ENCODE peak calls at places on chromosome 10, in six cellular contexts. One of them, this sample, is unnamed.

GRCh38 chr10:33109788-33110469 is 151.9 kb upstream of the ITGB1 start:
- DNase-seq in CD4-positive, alpha-beta memory T cell: peak; percentile 54
- DNase-seq in naive thymus-derived CD4-positive, alpha-beta T cell: no peak
- DNase-seq in prostate gland: no peak
- DNase-seq in tibial nerve: no peak
- DNase-seq in body of pancreas: no peak
- DNase-seq in this sample: no peak

GRCh38 chr10:54799491-54799890 is 1.5 kb downstream of the PCDH15 start:
- DNase-seq in CD4-positive, alpha-beta memory T cell: no peak
- DNase-seq in naive thymus-derived CD4-positive, alpha-beta T cell: no peak
- DNase-seq in prostate gland: no peak
- DNase-seq in tibial nerve: no peak
- DNase-seq in body of pancreas: no peak
- DNase-seq in this sample: no peak

GRCh38 chr10:71084061-71084817 is 128.1 kb upstream of the UNC5B start:
- DNase-seq in CD4-positive, alpha-beta memory T cell: no peak
- DNase-seq in naive thymus-derived CD4-positive, alpha-beta T cell: no peak
- DNase-seq in prostate gland: no peak
- DNase-seq in tibial nerve: no peak
- DNase-seq in body of pancreas: peak; percentile 2
- DNase-seq in this sample: no peak

GRCh38 chr10:63866747-63867140 is 345.5 kb downstream of the REEP3 start:
- DNase-seq in CD4-positive, alpha-beta memory T cell: no peak
- DNase-seq in naive thymus-derived CD4-positive, alpha-beta T cell: no peak
- DNase-seq in prostate gland: no peak
- DNase-seq in tibial nerve: no peak
- DNase-seq in body of pancreas: no peak
- DNase-seq in this sample: peak; percentile 38

GRCh38 chr10:60096761-60097513 is 190.6 kb upstream of the CCDC6 start:
- DNase-seq in CD4-positive, alpha-beta memory T cell: no peak
- DNase-seq in naive thymus-derived CD4-positive, alpha-beta T cell: no peak
- DNase-seq in prostate gland: no peak
- DNase-seq in tibial nerve: no peak
- DNase-seq in body of pancreas: no peak
- DNase-seq in this sample: no peak

GRCh38 chr10:121490906-121491519 is 107.2 kb downstream of the FGFR2 start:
- DNase-seq in CD4-positive, alpha-beta memory T cell: no peak
- DNase-seq in naive thymus-derived CD4-positive, alpha-beta T cell: no peak
- DNase-seq in prostate gland: no peak
- DNase-seq in tibial nerve: no peak
- DNase-seq in body of pancreas: no peak
- DNase-seq in this sample: no peak

GRCh38 chr10:77710759-77711682 is 73.4 kb upstream of the KCNMA1 start:
- DNase-seq in CD4-positive, alpha-beta memory T cell: peak; percentile 69
- DNase-seq in naive thymus-derived CD4-positive, alpha-beta T cell: peak; percentile 26
- DNase-seq in prostate gland: peak; percentile 61
- DNase-seq in tibial nerve: peak; percentile 53
- DNase-seq in body of pancreas: peak; percentile 84
- DNase-seq in this sample: peak; percentile 73

GRCh38 chr10:121058082-121058481 is 206.9 kb downstream of the WDR11 start:
- DNase-seq in CD4-positive, alpha-beta memory T cell: no peak
- DNase-seq in naive thymus-derived CD4-positive, alpha-beta T cell: no peak
- DNase-seq in prostate gland: no peak
- DNase-seq in tibial nerve: no peak
- DNase-seq in body of pancreas: no peak
- DNase-seq in this sample: no peak

GRCh38 chr10:109306698-109307097 is 616.6 kb downstream of the XPNPEP1 start:
- DNase-seq in CD4-positive, alpha-beta memory T cell: no peak
- DNase-seq in naive thymus-derived CD4-positive, alpha-beta T cell: no peak
- DNase-seq in prostate gland: no peak
- DNase-seq in tibial nerve: no peak
- DNase-seq in body of pancreas: no peak
- DNase-seq in this sample: no peak

GRCh38 chr10:42955493-42955889 is 121.4 kb upstream of the RET start:
- DNase-seq in CD4-positive, alpha-beta memory T cell: no peak
- DNase-seq in naive thymus-derived CD4-positive, alpha-beta T cell: no peak
- DNase-seq in prostate gland: no peak
- DNase-seq in tibial nerve: no peak
- DNase-seq in body of pancreas: no peak
- DNase-seq in this sample: no peak

GRCh38 chr10:49272251-49273081 is 26.5 kb upstream of the C10orf71 start:
- DNase-seq in CD4-positive, alpha-beta memory T cell: no peak
- DNase-seq in naive thymus-derived CD4-positive, alpha-beta T cell: no peak
- DNase-seq in prostate gland: no peak
- DNase-seq in tibial nerve: peak; percentile 28
- DNase-seq in body of pancreas: no peak
- DNase-seq in this sample: no peak

GRCh38 chr10:110409488-110409887 is 88.2 kb upstream of the DUSP5 start:
- DNase-seq in CD4-positive, alpha-beta memory T cell: no peak
- DNase-seq in naive thymus-derived CD4-positive, alpha-beta T cell: no peak
- DNase-seq in prostate gland: no peak
- DNase-seq in tibial nerve: no peak
- DNase-seq in body of pancreas: no peak
- DNase-seq in this sample: no peak

GRCh38 chr10:110664483-110665420 is 20.6 kb downstream of the RBM20 start:
- DNase-seq in CD4-positive, alpha-beta memory T cell: no peak
- DNase-seq in naive thymus-derived CD4-positive, alpha-beta T cell: no peak
- DNase-seq in prostate gland: no peak
- DNase-seq in tibial nerve: no peak
- DNase-seq in body of pancreas: no peak
- DNase-seq in this sample: no peak

GRCh38 chr10:23604613-23605012 is 165.7 kb downstream of the OTUD1 start:
- DNase-seq in CD4-positive, alpha-beta memory T cell: no peak
- DNase-seq in naive thymus-derived CD4-positive, alpha-beta T cell: no peak
- DNase-seq in prostate gland: no peak
- DNase-seq in tibial nerve: no peak
- DNase-seq in body of pancreas: no peak
- DNase-seq in this sample: no peak

GRCh38 chr10:123666318-123667291 is at the start of gene GPR26:
- DNase-seq in CD4-positive, alpha-beta memory T cell: no peak
- DNase-seq in naive thymus-derived CD4-positive, alpha-beta T cell: no peak
- DNase-seq in prostate gland: no peak
- DNase-seq in tibial nerve: no peak
- DNase-seq in body of pancreas: no peak
- DNase-seq in this sample: peak; percentile 83
- H3K27me3 ChIP-seq in CD4-positive, alpha-beta memory T cell: no peaks in the 10 kb centered on the region
- H3K27me3 ChIP-seq in naive thymus-derived CD4-positive, alpha-beta T cell: no peaks in the 10 kb centered on the region
- H3K27me3 ChIP-seq in prostate gland: peaks cover 12% of the 10 kb centered on the region
- H3K27me3 ChIP-seq in tibial nerve: no peaks in the 10 kb centered on the region
- H3K27me3 ChIP-seq in body of pancreas: no peaks in the 10 kb centered on the region
- H3K27me3 ChIP-seq in this sample: peaks cover 80% of the 10 kb centered on the region

GRCh38 chr10:129963831-129964501 is at the start of gene EBF3:
- DNase-seq in CD4-positive, alpha-beta memory T cell: peak; percentile 52
- DNase-seq in naive thymus-derived CD4-positive, alpha-beta T cell: peak; percentile 30
- DNase-seq in prostate gland: peak; percentile 44
- DNase-seq in tibial nerve: peak; percentile 89
- DNase-seq in body of pancreas: peak; percentile 45
- DNase-seq in this sample: peak; percentile 94
- H3K27me3 ChIP-seq in CD4-positive, alpha-beta memory T cell: peaks cover 35% of the 10 kb centered on the region
- H3K27me3 ChIP-seq in naive thymus-derived CD4-positive, alpha-beta T cell: peaks cover 8% of the 10 kb centered on the region
- H3K27me3 ChIP-seq in prostate gland: peaks cover 63% of the 10 kb centered on the region
- H3K27me3 ChIP-seq in tibial nerve: no peaks in the 10 kb centered on the region
- H3K27me3 ChIP-seq in body of pancreas: no peaks in the 10 kb centered on the region
- H3K27me3 ChIP-seq in this sample: peaks cover 98% of the 10 kb centered on the region

GRCh38 chr10:117363027-117363426 is 12.2 kb downstream of the PDZD8 start:
- DNase-seq in CD4-positive, alpha-beta memory T cell: no peak
- DNase-seq in naive thymus-derived CD4-positive, alpha-beta T cell: no peak
- DNase-seq in prostate gland: no peak
- DNase-seq in tibial nerve: no peak
- DNase-seq in body of pancreas: no peak
- DNase-seq in this sample: no peak
- H3K27me3 ChIP-seq in CD4-positive, alpha-beta memory T cell: no peaks in the 10 kb centered on the region
- H3K27me3 ChIP-seq in naive thymus-derived CD4-positive, alpha-beta T cell: no peaks in the 10 kb centered on the region
- H3K27me3 ChIP-seq in prostate gland: no peaks in the 10 kb centered on the region
- H3K27me3 ChIP-seq in tibial nerve: no peaks in the 10 kb centered on the region
- H3K27me3 ChIP-seq in body of pancreas: no peaks in the 10 kb centered on the region
- H3K27me3 ChIP-seq in this sample: no peaks in the 10 kb centered on the region

DNA sequence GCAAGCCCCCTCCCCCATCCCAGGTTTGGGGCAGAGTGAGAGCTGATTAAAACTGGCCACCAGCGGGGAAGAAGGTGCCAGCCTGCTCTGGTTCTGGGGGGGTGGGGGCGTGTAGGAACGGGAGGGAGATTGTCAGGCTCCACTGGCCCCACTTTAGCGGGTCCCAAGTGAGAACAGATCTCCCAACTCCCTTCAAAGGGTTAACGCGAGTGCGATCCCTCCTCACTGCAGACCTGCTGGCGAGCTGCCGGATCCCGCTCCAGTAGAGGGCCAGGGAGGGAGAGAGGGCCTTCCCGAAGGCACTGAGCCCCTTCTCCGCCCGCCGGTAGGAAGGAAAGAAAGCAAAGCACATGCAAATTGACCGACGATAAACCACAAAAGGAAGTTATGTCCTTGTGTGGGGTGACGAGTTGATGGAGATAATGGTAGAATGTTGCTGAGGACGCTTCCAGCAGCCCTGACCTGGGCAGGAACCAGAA is 1.3 kb downstream of the NRG3 start:
- DNase-seq in CD4-positive, alpha-beta memory T cell: no peak
- DNase-seq in naive thymus-derived CD4-positive, alpha-beta T cell: no peak
- DNase-seq in prostate gland: no peak
- DNase-seq in tibial nerve: no peak
- DNase-seq in body of pancreas: peak; percentile 13
- DNase-seq in this sample: peak; percentile 57
- H3K27me3 ChIP-seq in CD4-positive, alpha-beta memory T cell: peaks cover 3% of the 10 kb centered on the region
- H3K27me3 ChIP-seq in naive thymus-derived CD4-positive, alpha-beta T cell: no peaks in the 10 kb centered on the region
- H3K27me3 ChIP-seq in prostate gland: peaks cover 13% of the 10 kb centered on the region
- H3K27me3 ChIP-seq in tibial nerve: no peaks in the 10 kb centered on the region
- H3K27me3 ChIP-seq in body of pancreas: no peaks in the 10 kb centered on the region
- H3K27me3 ChIP-seq in this sample: peaks cover 63% of the 10 kb centered on the region

DNA sequence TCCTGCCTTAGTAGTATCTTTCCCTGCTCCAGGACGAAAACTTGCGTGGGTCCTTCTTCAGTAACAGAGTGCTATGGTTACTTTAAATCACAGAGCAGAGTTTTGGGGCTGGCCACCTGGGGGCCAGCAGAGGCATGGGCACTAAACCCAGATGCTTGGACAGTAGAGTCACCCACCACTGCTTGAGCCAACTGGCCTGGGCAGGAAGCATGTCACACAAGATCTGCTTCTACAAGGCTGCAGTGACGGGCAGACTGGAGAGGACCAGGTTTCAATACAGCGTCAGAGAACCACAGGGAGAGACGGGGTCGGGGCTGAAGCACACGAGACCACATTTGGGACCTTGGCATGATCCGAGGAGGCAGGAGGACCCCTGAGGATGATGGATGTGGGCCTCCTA is 14.3 kb upstream of the DMBT1 start:
- DNase-seq in CD4-positive, alpha-beta memory T cell: no peak
- DNase-seq in naive thymus-derived CD4-positive, alpha-beta T cell: no peak
- DNase-seq in prostate gland: no peak
- DNase-seq in tibial nerve: no peak
- DNase-seq in body of pancreas: no peak
- DNase-seq in this sample: no peak
- H3K27me3 ChIP-seq in CD4-positive, alpha-beta memory T cell: no peaks in the 10 kb centered on the region
- H3K27me3 ChIP-seq in naive thymus-derived CD4-positive, alpha-beta T cell: no peaks in the 10 kb centered on the region
- H3K27me3 ChIP-seq in prostate gland: no peaks in the 10 kb centered on the region
- H3K27me3 ChIP-seq in tibial nerve: no peaks in the 10 kb centered on the region
- H3K27me3 ChIP-seq in body of pancreas: no peaks in the 10 kb centered on the region
- H3K27me3 ChIP-seq in this sample: no peaks in the 10 kb centered on the region

GRCh38 chr10:15324611-15325010 is 46.5 kb downstream of the FAM171A1 start:
- DNase-seq in CD4-positive, alpha-beta memory T cell: no peak
- DNase-seq in naive thymus-derived CD4-positive, alpha-beta T cell: no peak
- DNase-seq in prostate gland: no peak
- DNase-seq in tibial nerve: no peak
- DNase-seq in body of pancreas: no peak
- DNase-seq in this sample: no peak

GRCh38 chr10:15329437-15329836 is 41.7 kb downstream of the FAM171A1 start:
- DNase-seq in CD4-positive, alpha-beta memory T cell: no peak
- DNase-seq in naive thymus-derived CD4-positive, alpha-beta T cell: no peak
- DNase-seq in prostate gland: no peak
- DNase-seq in tibial nerve: no peak
- DNase-seq in body of pancreas: no peak
- DNase-seq in this sample: no peak

GRCh38 chr10:15324113-15324512 is 47.0 kb downstream of the FAM171A1 start:
- DNase-seq in CD4-positive, alpha-beta memory T cell: no peak
- DNase-seq in naive thymus-derived CD4-positive, alpha-beta T cell: no peak
- DNase-seq in prostate gland: no peak
- DNase-seq in tibial nerve: no peak
- DNase-seq in body of pancreas: no peak
- DNase-seq in this sample: no peak

GRCh38 chr10:15321431-15322321 is 49.4 kb downstream of the FAM171A1 start:
- DNase-seq in CD4-positive, alpha-beta memory T cell: no peak
- DNase-seq in naive thymus-derived CD4-positive, alpha-beta T cell: no peak
- DNase-seq in prostate gland: no peak
- DNase-seq in tibial nerve: no peak
- DNase-seq in body of pancreas: no peak
- DNase-seq in this sample: peak; percentile 89

GRCh38 chr10:15325243-15326002 is 45.7 kb downstream of the FAM171A1 start:
- DNase-seq in CD4-positive, alpha-beta memory T cell: no peak
- DNase-seq in naive thymus-derived CD4-positive, alpha-beta T cell: no peak
- DNase-seq in prostate gland: no peak
- DNase-seq in tibial nerve: no peak
- DNase-seq in body of pancreas: no peak
- DNase-seq in this sample: peak; percentile 88
- H3K27me3 ChIP-seq in CD4-positive, alpha-beta memory T cell: no peaks in the 10 kb centered on the region
- H3K27me3 ChIP-seq in naive thymus-derived CD4-positive, alpha-beta T cell: no peaks in the 10 kb centered on the region
- H3K27me3 ChIP-seq in prostate gland: no peaks in the 10 kb centered on the region
- H3K27me3 ChIP-seq in tibial nerve: no peaks in the 10 kb centered on the region
- H3K27me3 ChIP-seq in body of pancreas: no peaks in the 10 kb centered on the region
- H3K27me3 ChIP-seq in this sample: no peaks in the 10 kb centered on the region

GRCh38 chr10:12445701-12446334 is 96.5 kb downstream of the CAMK1D start:
- DNase-seq in CD4-positive, alpha-beta memory T cell: no peak
- DNase-seq in naive thymus-derived CD4-positive, alpha-beta T cell: no peak
- DNase-seq in prostate gland: no peak
- DNase-seq in tibial nerve: no peak
- DNase-seq in body of pancreas: no peak
- DNase-seq in this sample: no peak
- H3K27me3 ChIP-seq in CD4-positive, alpha-beta memory T cell: no peaks in the 10 kb centered on the region
- H3K27me3 ChIP-seq in naive thymus-derived CD4-positive, alpha-beta T cell: no peaks in the 10 kb centered on the region
- H3K27me3 ChIP-seq in prostate gland: no peaks in the 10 kb centered on the region
- H3K27me3 ChIP-seq in tibial nerve: no peaks in the 10 kb centered on the region
- H3K27me3 ChIP-seq in body of pancreas: no peaks in the 10 kb centered on the region
- H3K27me3 ChIP-seq in this sample: no peaks in the 10 kb centered on the region

GRCh38 chr10:132382231-132382922 is 14.6 kb upstream of the PWWP2B start:
- DNase-seq in CD4-positive, alpha-beta memory T cell: no peak
- DNase-seq in naive thymus-derived CD4-positive, alpha-beta T cell: no peak
- DNase-seq in prostate gland: no peak
- DNase-seq in tibial nerve: no peak
- DNase-seq in body of pancreas: no peak
- DNase-seq in this sample: peak; percentile 42
- H3K27me3 ChIP-seq in CD4-positive, alpha-beta memory T cell: no peaks in the 10 kb centered on the region
- H3K27me3 ChIP-seq in naive thymus-derived CD4-positive, alpha-beta T cell: no peaks in the 10 kb centered on the region
- H3K27me3 ChIP-seq in prostate gland: no peaks in the 10 kb centered on the region
- H3K27me3 ChIP-seq in tibial nerve: no peaks in the 10 kb centered on the region
- H3K27me3 ChIP-seq in body of pancreas: no peaks in the 10 kb centered on the region
- H3K27me3 ChIP-seq in this sample: no peaks in the 10 kb centered on the region

DNA sequence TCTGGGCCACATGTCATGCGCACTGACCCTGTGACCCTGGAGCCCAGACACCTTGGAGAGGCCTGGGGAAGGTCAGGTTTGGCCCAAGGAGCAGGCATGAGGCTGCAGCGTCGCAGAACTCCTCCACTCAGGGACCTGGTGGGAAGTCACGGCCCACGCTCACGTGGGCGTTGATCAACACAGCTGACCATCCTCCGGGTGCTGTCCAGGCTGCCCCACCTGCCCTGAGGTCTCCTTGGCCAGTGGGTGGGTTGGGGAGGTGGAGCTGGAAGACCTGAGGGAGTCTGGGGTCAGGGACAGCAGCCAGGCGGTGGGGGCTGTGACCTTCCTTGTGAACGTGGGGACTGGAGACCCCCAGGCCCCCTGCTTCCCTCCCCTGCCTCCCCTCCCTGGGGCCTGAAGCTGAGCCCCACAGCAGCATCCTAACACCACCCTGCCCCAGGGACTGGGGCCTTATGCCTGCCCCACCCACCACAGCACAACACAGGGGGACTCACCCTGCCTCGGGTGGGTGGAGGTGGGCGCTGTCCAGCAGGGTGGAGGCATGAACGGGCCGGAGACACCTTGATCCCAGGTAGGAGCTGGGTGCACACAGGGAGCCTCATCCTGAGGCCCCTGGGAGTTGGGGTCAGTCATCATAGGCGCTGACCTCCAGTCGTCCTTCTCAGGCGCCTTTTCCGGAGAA is 44.0 kb upstream of the ADGRA1 start:
- DNase-seq in CD4-positive, alpha-beta memory T cell: no peak
- DNase-seq in naive thymus-derived CD4-positive, alpha-beta T cell: no peak
- DNase-seq in prostate gland: no peak
- DNase-seq in tibial nerve: no peak
- DNase-seq in body of pancreas: no peak
- DNase-seq in this sample: no peak
- H3K27me3 ChIP-seq in CD4-positive, alpha-beta memory T cell: no peaks in the 10 kb centered on the region
- H3K27me3 ChIP-seq in naive thymus-derived CD4-positive, alpha-beta T cell: no peaks in the 10 kb centered on the region
- H3K27me3 ChIP-seq in prostate gland: peaks cover 27% of the 10 kb centered on the region
- H3K27me3 ChIP-seq in tibial nerve: no peaks in the 10 kb centered on the region
- H3K27me3 ChIP-seq in body of pancreas: no peaks in the 10 kb centered on the region
- H3K27me3 ChIP-seq in this sample: no peaks in the 10 kb centered on the region